ENCODE peak calls at places on chromosomes 16 and 17, in seven cellular contexts. Q is GM12878, D is HCT116, S is H1, C is K562, U is SK-N-SH, F is HepG2. J is an unnamed sample.

GRCh38 chr17:5706835-5707234 is 122.5 kb upstream of the NLRP1 start:
- DNase-seq in Q (peak; percentile 8), U (peak; percentile 56), F (peak; percentile 35), D (peak; percentile 33), C (peak; percentile 51), S (no peak), J (peak; percentile 66)

GRCh38 chr16:51440096-51440495 is 289.0 kb upstream of the SALL1 start:
- DNase-seq in S (no peak), U (no peak), D (no peak), F (no peak), C (no peak), Q (no peak), J (no peak)

GRCh38 chr16:15765880-15766279 is 90.9 kb downstream of the MYH11 start:
- DNase-seq in S (no peak), C (peak; percentile 48), F (peak; percentile 73), D (peak; percentile 55), U (peak; percentile 64), Q (peak; percentile 74), J (no peak)

GRCh38 chr17:82320956-82321927 is 3.8 kb upstream of the CD7 start:
- DNase-seq in U (peak; percentile 95), Q (no peak), F (no peak), S (no peak), C (peak; percentile 87), D (no peak), J (no peak)

GRCh38 chr16:67666032-67666537 is 465 bp downstream of the ENKD1 start:
- DNase-seq in F (peak; percentile 54), S (no peak), U (peak; percentile 82), C (peak; percentile 80), D (no peak), Q (no peak), J (no peak)

GRCh38 chr17:60371818-60372510 is 20.0 kb downstream of the USP32 start:
- DNase-seq in D (no peak), F (no peak), U (no peak), C (no peak), S (no peak), Q (no peak), J (no peak)

GRCh38 chr16:81693047-81693446 is 86.0 kb upstream of the PLCG2 start:
- DNase-seq in C (no peak), F (no peak), Q (no peak), D (no peak), S (no peak), U (no peak), J (no peak)

GRCh38 chr17:57463103-57463885 is 207.0 kb downstream of the MSI2 start:
- DNase-seq in F (peak; percentile 30), Q (peak; percentile 97), S (no peak), D (no peak), C (peak; percentile 43), U (no peak), J (no peak)

GRCh38 chr17:77498875-77499698 is 358.3 kb downstream of the SEC14L1 start:
- DNase-seq in C (no peak), U (peak; percentile 76), Q (no peak), D (no peak), S (no peak), F (no peak), J (no peak)

GRCh38 chr16:53771655-53772497 is 67.9 kb downstream of the FTO start:
- DNase-seq in S (no peak), C (no peak), Q (no peak), U (no peak), D (no peak), F (no peak), J (no peak)

GRCh38 chr16:53773881-53774280 is 69.9 kb downstream of the FTO start:
- DNase-seq in C (no peak), U (no peak), S (no peak), D (no peak), F (no peak), Q (no peak), J (no peak)

GRCh38 chr16:53775821-53776431 is 72.0 kb downstream of the FTO start:
- DNase-seq in F (peak; percentile 80), S (no peak), C (no peak), U (no peak), Q (no peak), D (no peak), J (peak; percentile 11)

GRCh38 chr16:53775106-53775820 is 71.3 kb downstream of the FTO start:
- DNase-seq in S (no peak), C (no peak), Q (no peak), U (no peak), F (no peak), D (no peak), J (no peak)

GRCh38 chr16:53773150-53773846 is 69.3 kb downstream of the FTO start:
- DNase-seq in C (peak; percentile 10), S (no peak), Q (peak; percentile 13), F (peak; percentile 81), U (peak; percentile 52), D (no peak), J (peak; percentile 42)
- TF ChIP-seq YY1 in C (no peak), S (no peak), Q (no peak), F (no peak), U (no peak), D (no peak), J (no peak)

GRCh38 chr16:3158014-3158497 is 23.2 kb downstream of the ZNF213 start:
- DNase-seq in Q (no peak), F (no peak), S (no peak), U (peak; percentile 73), D (no peak), C (no peak), J (no peak)
- H3K9ac ChIP-seq in Q (peak overlapping the region; percentile 58), F (peak overlapping the region; percentile 78), S (no peak overlapping the region), U (peak overlapping the region; percentile 67), D (peak overlapping the region; percentile 80), C (peak overlapping the region; percentile 92), J (peak overlapping the region; percentile 90)

GRCh38 chr17:48053758-48054237 is 5.6 kb downstream of the NFE2L1 start:
- DNase-seq in Q (no peak), U (no peak), D (no peak), S (no peak), F (no peak), C (no peak), J (no peak)
- TF ChIP-seq YY1 in Q (no peak), U (no peak), D (no peak), S (no peak), F (no peak), C (no peak), J (no peak)

GRCh38 chr16:22359679-22360078 is 14.7 kb downstream of the CDR2 start:
- DNase-seq in C (no peak), U (no peak), S (no peak), D (no peak), Q (no peak), F (no peak), J (no peak)

GRCh38 chr16:22358000-22358399 is 16.4 kb downstream of the CDR2 start:
- DNase-seq in C (no peak), D (no peak), U (no peak), S (no peak), F (no peak), Q (no peak), J (no peak)

GRCh38 chr16:22357635-22357971 is 16.8 kb downstream of the CDR2 start:
- DNase-seq in D (no peak), Q (no peak), C (no peak), S (no peak), U (no peak), F (no peak), J (no peak)

GRCh38 chr16:22355487-22355908 is 18.9 kb downstream of the CDR2 start:
- DNase-seq in C (no peak), S (no peak), U (no peak), Q (peak; percentile 56), F (no peak), D (no peak), J (no peak)

DNA sequence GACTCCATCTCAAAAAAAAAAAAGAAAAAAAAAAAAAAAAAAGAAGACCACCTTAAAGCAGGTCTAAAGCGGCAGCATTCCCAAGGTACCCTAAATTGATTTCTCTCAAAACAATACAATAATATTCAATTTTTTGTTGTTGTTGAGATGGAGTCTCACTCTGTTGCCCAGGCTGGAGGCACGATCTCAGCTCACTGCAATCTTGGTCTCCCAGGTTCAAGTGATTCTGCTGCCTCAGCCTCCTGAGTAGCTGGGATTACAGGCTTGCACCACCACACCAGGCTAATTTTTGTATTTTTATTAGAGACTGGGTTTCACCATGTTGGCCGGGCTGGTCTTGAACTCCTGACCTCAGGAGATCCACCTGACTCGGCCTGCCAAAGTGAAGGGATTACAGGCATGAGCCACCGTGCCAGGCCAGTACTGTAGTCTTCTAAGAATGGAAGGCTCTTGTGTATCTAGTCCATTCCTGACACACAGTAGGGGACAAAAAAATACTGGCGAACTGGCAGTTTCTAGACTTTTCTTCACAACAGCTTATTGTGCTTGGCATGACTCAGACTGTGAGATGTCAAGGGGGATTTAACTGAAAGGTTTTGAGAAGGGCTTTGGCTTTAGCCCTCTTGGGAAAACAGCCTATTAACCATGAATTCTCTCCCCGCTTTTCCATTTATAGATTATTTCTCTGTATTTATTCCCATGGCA is 17.3 kb downstream of the CDR2 start:
- DNase-seq in C (no peak), U (no peak), S (no peak), D (no peak), Q (peak; percentile 52), F (no peak), J (no peak)
- H3K9ac ChIP-seq in C (no peak overlapping the region), U (no peak overlapping the region), S (no peak overlapping the region), D (no peak overlapping the region), Q (peak overlapping the region; percentile 30), F (no peak overlapping the region), J (no peak overlapping the region)

DNA sequence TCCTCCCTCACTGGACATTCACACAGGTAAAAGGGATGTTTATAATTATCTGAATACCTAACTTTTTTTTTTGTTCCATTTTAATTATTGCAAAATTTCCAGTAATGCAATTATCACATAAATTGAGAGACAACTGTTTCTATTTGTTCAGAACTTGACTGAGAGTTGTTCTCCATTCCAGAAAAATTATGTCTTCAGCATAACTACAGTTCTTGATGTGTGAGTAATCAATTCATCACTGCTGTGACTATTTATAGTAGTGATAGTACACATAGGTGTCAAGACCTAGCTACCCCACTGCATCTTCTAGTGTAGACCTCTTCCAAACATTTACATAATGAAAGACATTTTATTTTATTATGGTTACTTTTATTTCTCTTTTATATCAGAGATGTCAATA is 5.8 kb upstream of the TNRC6A start:
- DNase-seq in F (no peak), Q (no peak), S (no peak), C (no peak), U (no peak), D (no peak), J (no peak)
- TF ChIP-seq YY1 in F (no peak), Q (no peak), S (no peak), C (no peak), U (no peak), D (no peak), J (no peak)

GRCh38 chr17:50688168-50688719 is 19.5 kb downstream of the ANKRD40 start:
- DNase-seq in Q (no peak), C (no peak), D (no peak), U (no peak), F (no peak), S (no peak), J (no peak)

GRCh38 chr17:50689251-50689650 is 18.5 kb downstream of the ANKRD40 start:
- DNase-seq in C (peak; percentile 31), U (no peak), F (no peak), S (no peak), Q (no peak), D (no peak), J (no peak)

GRCh38 chr17:50691550-50692447 is 15.9 kb downstream of the ANKRD40 start:
- DNase-seq in U (no peak), Q (no peak), F (peak; percentile 85), D (no peak), S (no peak), C (no peak), J (no peak)

GRCh38 chr17:50690887-50691549 is 16.7 kb downstream of the ANKRD40 start:
- DNase-seq in S (no peak), U (no peak), Q (no peak), D (no peak), F (no peak), C (no peak), J (no peak)

GRCh38 chr17:50689956-50690886 is 17.5 kb downstream of the ANKRD40 start:
- DNase-seq in F (no peak), D (no peak), S (no peak), Q (no peak), C (no peak), U (peak; percentile 67), J (no peak)
- H3K9ac ChIP-seq in F (no peak overlapping the region), D (peak overlapping the region; percentile 43), S (no peak overlapping the region), Q (no peak overlapping the region), C (peak overlapping the region; percentile 70), U (no peak overlapping the region), J (peak overlapping the region; percentile 43)